ENCODE peak calls at places on chromosomes 16 and 17, in four cellular contexts. F is K562, T is HepG2, W is GM12878. P is an unnamed sample.

GRCh38 chr16:72474511-72475123 is 302.7 kb upstream of the PMFBP1 start:
- DNase-seq in F (no peak), T (peak), W (no peak), P (no peak)

GRCh38 chr16:8505327-8505991 is 84.9 kb downstream of the TMEM114 start:
- DNase-seq in F (no peak), T (no peak), W (no peak), P (no peak)

GRCh38 chr16:83356266-83356665 is 451.5 kb upstream of the HSBP1 start:
- DNase-seq in F (peak), T (peak), W (no peak), P (peak)

GRCh38 chr17:75843577-75844529 is at the start of gene UNC13D:
- DNase-seq in F (peak), T (peak), W (no peak), P (no peak)

GRCh38 chr17:29855686-29856085 is 74.3 kb downstream of the SSH2 start:
- DNase-seq in F (no peak), T (no peak), W (no peak), P (no peak)

GRCh38 chr16:970379-970765 is 412 bp downstream of the LMF1 start:
- DNase-seq in F (no peak), T (no peak), W (no peak), P (no peak)

GRCh38 chr17:20121359-20122235 is 112.4 kb downstream of the SPECC1 start:
- DNase-seq in F (peak), T (peak), W (peak), P (peak)

GRCh38 chr17:21129023-21129681 is 2.4 kb downstream of the DHRS7B start:
- DNase-seq in F (no peak), T (peak), W (no peak), P (no peak)

GRCh38 chr16:54484700-54485099 is 198.1 kb upstream of the IRX3 start:
- DNase-seq in F (no peak), T (no peak), W (no peak), P (no peak)

GRCh38 chr16:22220076-22220453 is 14.0 kb downstream of the EEF2K start:
- DNase-seq in F (no peak), T (no peak), W (no peak), P (no peak)

GRCh38 chr17:8623591-8623990 is 6.9 kb downstream of the MYH10 start:
- DNase-seq in F (no peak), T (no peak), W (no peak), P (no peak)

GRCh38 chr17:44396946-44397345 is 7.5 kb upstream of the ITGA2B start:
- DNase-seq in F (no peak), T (no peak), W (no peak), P (no peak)

GRCh38 chr16:15757630-15758251 is 99.1 kb downstream of the MYH11 start:
- DNase-seq in F (peak), T (no peak), W (no peak), P (no peak)

GRCh38 chr16:30728904-30729672 is 19.1 kb upstream of the PHKG2 start:
- DNase-seq in F (no peak), T (no peak), W (no peak), P (no peak)

GRCh38 chr16:54430491-54431030 is 144.0 kb upstream of the IRX3 start:
- DNase-seq in F (no peak), T (peak), W (no peak), P (no peak)

GRCh38 chr17:29384901-29385300 is 5.3 kb upstream of the TAOK1 start:
- DNase-seq in F (no peak), T (no peak), W (no peak), P (no peak)

GRCh38 chr17:37440424-37440823 is 33.7 kb downstream of the TADA2A start:
- DNase-seq in F (no peak), T (no peak), W (no peak), P (no peak)

GRCh38 chr17:72030067-72030899 is 90.5 kb upstream of the SOX9 start:
- DNase-seq in F (no peak), T (peak), W (peak), P (peak)

GRCh38 chr16:15495898-15496297 is 61.5 kb downstream of the BMERB1 start:
- DNase-seq in F (no peak), T (no peak), W (no peak), P (no peak)

GRCh38 chr16:79381552-79382042 is 218.9 kb downstream of the MAF start:
- DNase-seq in F (no peak), T (no peak), W (no peak), P (no peak)

GRCh38 chr16:86567701-86568571 is 1.3 kb downstream of the FOXC2 start:
- DNase-seq in F (no peak), T (no peak), W (no peak), P (no peak)

GRCh38 chr16:69619514-69619913 is 53.7 kb downstream of the NFAT5 start:
- DNase-seq in F (no peak), T (no peak), W (no peak), P (no peak)
- TF ChIP-seq SP1 in F (no peak), T (no peak), W (no peak), P (no peak)

DNA sequence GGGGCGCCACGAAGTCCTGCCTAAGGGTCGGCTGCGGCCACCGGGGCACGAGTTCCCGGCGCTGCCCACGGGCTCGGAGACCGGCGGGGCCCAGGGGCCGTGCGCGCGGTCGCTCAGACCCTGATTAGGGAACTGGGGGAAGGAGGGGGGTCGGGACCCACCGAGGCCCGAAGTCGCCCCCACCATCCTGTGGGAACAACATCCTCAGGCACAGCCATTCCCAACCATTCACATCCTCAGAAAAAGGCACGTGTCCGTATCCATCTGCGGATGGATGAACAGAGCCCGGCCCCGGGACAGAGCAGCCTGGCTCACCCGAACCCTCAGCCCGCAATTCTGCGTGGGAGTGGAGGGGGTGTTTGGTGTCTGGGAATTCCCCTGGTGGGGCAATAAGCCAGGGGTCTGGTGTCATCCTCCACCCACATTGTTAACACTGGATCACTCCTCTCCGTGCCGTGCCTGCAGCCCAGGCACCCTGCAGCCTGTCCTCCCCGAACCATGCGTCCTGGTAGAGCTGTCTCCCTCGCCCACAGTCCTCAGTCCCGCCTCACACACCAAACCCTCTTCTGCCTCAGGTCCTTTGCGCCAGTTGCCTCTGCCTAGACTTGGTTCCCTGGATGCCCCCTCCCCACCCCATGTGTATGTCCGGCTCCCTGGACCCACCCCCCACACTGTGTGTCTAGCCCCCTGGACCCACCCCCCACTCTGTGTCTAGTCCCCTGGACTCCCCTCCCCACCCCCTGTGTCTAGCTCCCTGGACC is 789 bp upstream of the CCDC57 start:
- DNase-seq in F (peak), T (peak), W (no peak), P (peak)
- TF ChIP-seq FOXK2 in F (no peak), T (no peak), W (no peak), P (no peak)

GRCh38 chr17:56807723-56808122 is 26.0 kb downstream of the C17orf67 start:
- DNase-seq in F (no peak), T (no peak), W (no peak), P (no peak)

GRCh38 chr17:56806949-56807348 is 26.8 kb downstream of the C17orf67 start:
- DNase-seq in F (no peak), T (no peak), W (no peak), P (no peak)

GRCh38 chr17:56809820-56810179 is 23.9 kb downstream of the C17orf67 start:
- DNase-seq in F (no peak), T (no peak), W (no peak), P (no peak)

GRCh38 chr17:56809106-56809819 is 24.5 kb downstream of the C17orf67 start:
- DNase-seq in F (no peak), T (no peak), W (no peak), P (no peak)

DNA sequence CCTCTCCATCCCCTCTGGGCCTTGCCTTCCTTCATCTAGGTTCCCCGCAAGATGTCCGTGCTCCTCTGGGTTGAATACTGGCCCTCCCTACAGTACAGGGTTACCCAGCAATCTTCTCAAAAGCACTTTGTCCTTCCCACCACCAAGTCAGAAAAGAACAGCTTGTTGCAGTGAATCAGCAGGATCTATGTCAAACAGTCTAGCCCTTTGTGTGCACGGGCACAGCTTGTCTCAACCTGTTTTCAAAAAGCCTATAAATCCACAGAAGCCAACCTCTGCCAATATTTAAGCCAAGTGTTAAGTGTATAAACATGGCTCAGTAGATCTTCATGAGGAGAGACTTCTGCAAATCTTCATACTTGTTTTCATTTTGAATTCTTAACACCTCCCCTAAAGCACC is 25.2 kb downstream of the C17orf67 start:
- DNase-seq in F (no peak), T (no peak), W (no peak), P (no peak)
- TF ChIP-seq SP1 in F (no peak), T (no peak), W (no peak), P (no peak)

GRCh38 chr17:46157443-46158107 is 35.7 kb downstream of the KANSL1 start:
- DNase-seq in F (no peak), T (no peak), W (no peak), P (no peak)

GRCh38 chr17:46162871-46163270 is 30.4 kb downstream of the KANSL1 start:
- DNase-seq in F (no peak), T (no peak), W (no peak), P (no peak)

GRCh38 chr17:46160169-46160568 is 33.1 kb downstream of the KANSL1 start:
- DNase-seq in F (no peak), T (no peak), W (no peak), P (no peak)

GRCh38 chr17:46159686-46160085 is 33.5 kb downstream of the KANSL1 start:
- DNase-seq in F (no peak), T (no peak), W (no peak), P (no peak)

GRCh38 chr17:46158323-46159296 is 34.6 kb downstream of the KANSL1 start:
- DNase-seq in F (no peak), T (no peak), W (no peak), P (peak)
- TF ChIP-seq FOXK2 in F (no peak), T (no peak), W (no peak), P (no peak)

GRCh38 chr16:11034005-11034404 is 89.6 kb downstream of the CLEC16A start:
- DNase-seq in F (no peak), T (no peak), W (no peak), P (no peak)
- TF ChIP-seq SP1 in F (no peak), T (no peak), W (no peak), P (no peak)